ENCODE peak calls at places on chromosomes 6 and 20, in five cellular contexts. F is activated T-cell treated with anti-CD3 and anti-CD28 coated beads, Interleukin-2, amount 50 U/mL, for 72 hours; O is foreskin keratinocyte; M is AG08396; N is A549. G is an unnamed sample.

GRCh38 chr6:144305985-144306384 is 20.9 kb downstream of the UTRN start:
- DNase-seq in F (peak), O (no peak), M (peak), N (no peak), G (no peak)

GRCh38 chr6:165042912-165043311 is 266.5 kb downstream of the C6orf118 start:
- DNase-seq in F (no peak), O (no peak), M (no peak), N (no peak), G (no peak)

GRCh38 chr20:419556-420168 is 11.6 kb downstream of the RBCK1 start:
- DNase-seq in F (no peak), O (no peak), M (no peak), N (no peak), G (peak)

GRCh38 chr20:35146299-35146921 is 726 bp downstream of the EDEM2 start:
- DNase-seq in F (peak), O (peak), M (peak), N (no peak), G (no peak)

GRCh38 chr6:36122495-36123269 is 7.6 kb upstream of the MAPK13 start:
- DNase-seq in F (no peak), O (no peak), M (no peak), N (no peak), G (no peak)

GRCh38 chr20:20241966-20242365 is 125.9 kb upstream of the INSM1 start:
- DNase-seq in F (no peak), O (no peak), M (no peak), N (no peak), G (no peak)

GRCh38 chr6:7256785-7257184 is 56.2 kb downstream of the SSR1 start:
- DNase-seq in F (no peak), O (no peak), M (no peak), N (no peak), G (no peak)

GRCh38 chr6:106192824-106193223 is 106.7 kb downstream of the PRDM1 start:
- DNase-seq in F (no peak), O (peak), M (no peak), N (no peak), G (no peak)

GRCh38 chr6:152952866-152953509 is 29.9 kb downstream of the FBXO5 start:
- DNase-seq in F (no peak), O (peak), M (peak), N (peak), G (no peak)

GRCh38 chr20:63284083-63284440 is 8.9 kb upstream of the COL20A1 start:
- DNase-seq in F (no peak), O (no peak), M (no peak), N (no peak), G (no peak)

GRCh38 chr20:23782366-23782983 is 31.7 kb upstream of the CST1 start:
- DNase-seq in F (peak), O (peak), M (peak), N (peak), G (no peak)